ENCODE peak calls at places on chromosomes 3 and 15, in four cellular contexts. One of them, this sample, is unnamed.

GRCh38 chr3:190847423-190847822 is 15.1 kb downstream of the GMNC start:
- DNase-seq in caudate nucleus: no peak
- DNase-seq in brain microvascular endothelial cell: no peak
- DNase-seq in C1 segment of cervical spinal cord: no peak
- DNase-seq in this sample: no peak

GRCh38 chr3:11238057-11238456 is 34.1 kb upstream of the ATG7 start:
- DNase-seq in brain microvascular endothelial cell: peak; percentile 59
- DNase-seq in C1 segment of cervical spinal cord: no peak
- DNase-seq in caudate nucleus: no peak
- DNase-seq in this sample: peak; percentile 90

GRCh38 chr3:153595186-153595815 is 433.3 kb downstream of the RAP2B start:
- DNase-seq in C1 segment of cervical spinal cord: no peak
- DNase-seq in caudate nucleus: no peak
- DNase-seq in brain microvascular endothelial cell: peak; percentile 49
- DNase-seq in this sample: peak; percentile 65

GRCh38 chr3:14554715-14555114 is 14.6 kb upstream of the GRIP2 start:
- DNase-seq in brain microvascular endothelial cell: no peak
- DNase-seq in caudate nucleus: no peak
- DNase-seq in C1 segment of cervical spinal cord: no peak
- DNase-seq in this sample: no peak

GRCh38 chr3:133851931-133852330 is 43.8 kb downstream of the RAB6B start:
- DNase-seq in caudate nucleus: no peak
- DNase-seq in C1 segment of cervical spinal cord: no peak
- DNase-seq in brain microvascular endothelial cell: no peak
- DNase-seq in this sample: no peak

GRCh38 chr15:37220949-37221670 is 120.8 kb upstream of the MEIS2 start:
- DNase-seq in caudate nucleus: peak; percentile 3
- DNase-seq in C1 segment of cervical spinal cord: no peak
- DNase-seq in brain microvascular endothelial cell: no peak
- DNase-seq in this sample: no peak

GRCh38 chr3:174270841-174271240 is 588.3 kb upstream of the NAALADL2 start:
- DNase-seq in caudate nucleus: no peak
- DNase-seq in brain microvascular endothelial cell: peak; percentile 67
- DNase-seq in C1 segment of cervical spinal cord: no peak
- DNase-seq in this sample: peak; percentile 75

GRCh38 chr15:62453979-62454378 is 288.9 kb upstream of the C2CD4B start:
- DNase-seq in caudate nucleus: no peak
- DNase-seq in brain microvascular endothelial cell: peak; percentile 40
- DNase-seq in C1 segment of cervical spinal cord: no peak
- DNase-seq in this sample: peak; percentile 57

GRCh38 chr3:156416846-156417581 is 137.9 kb downstream of the SSR3 start:
- DNase-seq in caudate nucleus: no peak
- DNase-seq in brain microvascular endothelial cell: no peak
- DNase-seq in C1 segment of cervical spinal cord: no peak
- DNase-seq in this sample: peak; percentile 8

GRCh38 chr3:54772046-54772445 is 155.8 kb downstream of the LRTM1 start:
- DNase-seq in C1 segment of cervical spinal cord: no peak
- DNase-seq in brain microvascular endothelial cell: no peak
- DNase-seq in caudate nucleus: no peak
- DNase-seq in this sample: no peak

GRCh38 chr15:26806161-26806560 is 33.3 kb upstream of the GABRB3 start:
- DNase-seq in C1 segment of cervical spinal cord: no peak
- DNase-seq in caudate nucleus: no peak
- DNase-seq in brain microvascular endothelial cell: no peak
- DNase-seq in this sample: no peak

GRCh38 chr3:76826915-76827314 is 213.0 kb upstream of the ROBO2 start:
- DNase-seq in C1 segment of cervical spinal cord: no peak
- DNase-seq in brain microvascular endothelial cell: no peak
- DNase-seq in caudate nucleus: no peak
- DNase-seq in this sample: no peak

This sample was measured in astrocyte of the spinal cord.